ENCODE peak calls at places on chromosomes 16 and 17, in six cellular contexts. L is lower leg skin, C is foreskin fibroblast, B is testis, P is cardiac fibroblast, M is HCT116. R is an unnamed sample.

GRCh38 chr16:9107025-9107970 is 15.9 kb downstream of the HAPSTR1 start:
- DNase-seq in L (no peak), C (peak), B (no peak), P (no peak), M (no peak), R (no peak)

GRCh38 chr17:7238418-7239090 is 703 bp downstream of the PHF23 start:
- DNase-seq in L (no peak), C (peak), B (no peak), P (peak), M (no peak), R (no peak)

GRCh38 chr16:54421220-54421619 is 134.6 kb upstream of the IRX3 start:
- DNase-seq in L (no peak), C (no peak), B (no peak), P (no peak), M (no peak), R (no peak)

GRCh38 chr16:63467513-63467912 is 1431.3 kb upstream of the CDH8 start:
- DNase-seq in L (no peak), C (no peak), B (no peak), P (no peak), M (no peak), R (no peak)

GRCh38 chr16:49129935-49130334 is 151.7 kb downstream of the CBLN1 start:
- DNase-seq in L (no peak), C (no peak), B (no peak), P (no peak), M (no peak), R (no peak)

GRCh38 chr16:19698480-19699465 is 19.3 kb downstream of the KNOP1 start:
- DNase-seq in L (no peak), C (peak), B (no peak), P (peak), M (no peak), R (no peak)

GRCh38 chr16:23710008-23710407 is 3.0 kb downstream of the ERN2 start:
- DNase-seq in L (no peak), C (no peak), B (no peak), P (no peak), M (no peak), R (no peak)

GRCh38 chr16:53732296-53732929 is 28.5 kb downstream of the FTO start:
- DNase-seq in L (no peak), C (no peak), B (no peak), P (no peak), M (no peak), R (peak)

GRCh38 chr16:23702951-23703350 is 10.1 kb downstream of the ERN2 start:
- DNase-seq in L (no peak), C (no peak), B (no peak), P (no peak), M (no peak), R (no peak)

GRCh38 chr17:75853410-75853809 is 1.7 kb downstream of the WBP2 start:
- DNase-seq in L (no peak), C (peak), B (no peak), P (peak), M (no peak), R (no peak)

GRCh38 chr17:32828822-32829221 is 48.1 kb downstream of the MYO1D start:
- DNase-seq in L (no peak), C (no peak), B (no peak), P (no peak), M (no peak), R (no peak)

GRCh38 chr17:71632328-71632727 is 488.5 kb upstream of the SOX9 start:
- DNase-seq in L (no peak), C (peak), B (no peak), P (peak), M (peak), R (no peak)

GRCh38 chr17:1298616-1299015 is 19.2 kb downstream of the TRARG1 start:
- DNase-seq in L (no peak), C (peak), B (no peak), P (no peak), M (no peak), R (no peak)

GRCh38 chr17:12642034-12642433 is 23.7 kb upstream of the MYOCD start:
- DNase-seq in L (no peak), C (no peak), B (no peak), P (no peak), M (no peak), R (no peak)

GRCh38 chr17:57925361-57925990 is 29.7 kb downstream of the CUEDC1 start:
- DNase-seq in L (no peak), C (no peak), B (no peak), P (no peak), M (no peak), R (no peak)

GRCh38 chr16:75392911-75393310 is 40.4 kb downstream of the CFDP1 start:
- DNase-seq in L (no peak), C (peak), B (no peak), P (no peak), M (no peak), R (no peak)

GRCh38 chr16:10619271-10619849 is 39.0 kb upstream of the EMP2 start:
- DNase-seq in L (peak), C (peak), B (peak), P (no peak), M (no peak), R (no peak)

GRCh38 chr17:72497915-72498314 is 377.1 kb downstream of the SOX9 start:
- DNase-seq in L (no peak), C (no peak), B (no peak), P (no peak), M (no peak), R (no peak)

GRCh38 chr16:27999687-28000086 is 63.8 kb downstream of the GSG1L start:
- DNase-seq in L (no peak), C (peak), B (no peak), P (no peak), M (no peak), R (no peak)

GRCh38 chr17:2137342-2138098 is 82.6 kb downstream of the HIC1 start:
- DNase-seq in L (no peak), C (peak), B (no peak), P (peak), M (peak), R (no peak)

GRCh38 chr17:31524926-31525800 is 133.7 kb downstream of the RAB11FIP4 start:
- DNase-seq in L (peak), C (peak), B (peak), P (peak), M (peak), R (peak)

GRCh38 chr17:7556627-7557026 is 1.9 kb upstream of the TNFSF13 start:
- DNase-seq in L (no peak), C (no peak), B (no peak), P (no peak), M (no peak), R (no peak)

GRCh38 chr17:58666858-58667267 is 25.0 kb downstream of the TEX14 start:
- DNase-seq in L (peak), C (peak), B (peak), P (peak), M (peak), R (peak)

GRCh38 chr16:4868573-4868972 is 21.3 kb downstream of the UBN1 start:
- DNase-seq in L (no peak), C (no peak), B (no peak), P (no peak), M (no peak), R (no peak)

GRCh38 chr17:69969897-69970296 is 105.1 kb upstream of the KCNJ16 start:
- DNase-seq in L (no peak), C (no peak), B (no peak), P (no peak), M (no peak), R (no peak)

GRCh38 chr17:38848939-38849563 is 4.5 kb downstream of the RPL23 start:
- DNase-seq in L (no peak), C (no peak), B (no peak), P (no peak), M (no peak), R (no peak)

GRCh38 chr17:45197555-45198334 is 23.9 kb upstream of the FMNL1 start:
- DNase-seq in L (peak), C (peak), B (peak), P (peak), M (peak), R (peak)

GRCh38 chr17:70251704-70252103 is 82.4 kb downstream of the KCNJ2 start:
- DNase-seq in L (no peak), C (no peak), B (no peak), P (peak), M (no peak), R (no peak)

GRCh38 chr17:20852541-20853370 is 190.1 kb downstream of the USP22 start:
- DNase-seq in L (no peak), C (peak), B (peak), P (peak), M (no peak), R (no peak)

GRCh38 chr16:49000594-49000993 is 281.0 kb downstream of the CBLN1 start:
- DNase-seq in L (no peak), C (no peak), B (peak), P (no peak), M (peak), R (no peak)

GRCh38 chr17:75729351-75729750 is 8.1 kb downstream of the ITGB4 start:
- DNase-seq in L (no peak), C (no peak), B (no peak), P (no peak), M (no peak), R (no peak)

GRCh38 chr17:1998426-1998784 is 26.7 kb downstream of the RTN4RL1 start:
- DNase-seq in L (no peak), C (peak), B (no peak), P (no peak), M (no peak), R (no peak)

GRCh38 chr17:43010667-43011308 is 4.2 kb downstream of the IFI35 start:
- DNase-seq in L (no peak), C (no peak), B (no peak), P (no peak), M (peak), R (peak)

GRCh38 chr17:50863221-50863843 is 2.8 kb downstream of the TOB1 start:
- DNase-seq in L (no peak), C (peak), B (peak), P (peak), M (peak), R (no peak)

GRCh38 chr16:87407511-87408112 is 15.5 kb downstream of the MAP1LC3B start:
- DNase-seq in L (peak), C (peak), B (no peak), P (peak), M (peak), R (no peak)

GRCh38 chr17:59469786-59470485 is 95.5 kb upstream of the DHX40 start:
- DNase-seq in L (no peak), C (no peak), B (no peak), P (no peak), M (no peak), R (no peak)

GRCh38 chr16:56267888-56268287 is 76.6 kb downstream of the GNAO1 start:
- DNase-seq in L (no peak), C (no peak), B (no peak), P (no peak), M (no peak), R (no peak)

GRCh38 chr17:58375811-58376210 is 23.8 kb upstream of the SUPT4H1 start:
- DNase-seq in L (no peak), C (no peak), B (no peak), P (no peak), M (no peak), R (no peak)

GRCh38 chr17:56300191-56300590 is 146.9 kb downstream of the ANKFN1 start:
- DNase-seq in L (no peak), C (no peak), B (no peak), P (no peak), M (no peak), R (no peak)

GRCh38 chr17:56309897-56310296 is 156.6 kb downstream of the ANKFN1 start:
- DNase-seq in L (no peak), C (no peak), B (no peak), P (no peak), M (no peak), R (no peak)

GRCh38 chr17:56310780-56311179 is 157.5 kb downstream of the ANKFN1 start:
- DNase-seq in L (no peak), C (no peak), B (no peak), P (no peak), M (no peak), R (no peak)

GRCh38 chr17:56305017-56305416 is 151.7 kb downstream of the ANKFN1 start:
- DNase-seq in L (no peak), C (no peak), B (no peak), P (no peak), M (no peak), R (no peak)
- TF ChIP-seq CTCF in L (no peak), C (no peak), B (no peak), P (no peak), M (no peak), R (no peak)

GRCh38 chr17:63675607-63676539 is 24.1 kb downstream of the LIMD2 start:
- DNase-seq in L (peak), C (peak), B (peak), P (peak), M (peak), R (peak)
- H3K4me3 ChIP-seq in L (no peak), C (no peak), B (no peak), P (no peak), M (peak), R (peak)

GRCh38 chr16:20741555-20742285 is at the start of gene THUMPD1:
- DNase-seq in L (peak), C (peak), B (peak), P (peak), M (peak), R (peak)

GRCh38 chr16:20743591-20743990 is 2.0 kb upstream of the THUMPD1 start:
- DNase-seq in L (no peak), C (no peak), B (no peak), P (no peak), M (no peak), R (peak)

GRCh38 chr16:20744922-20745440 is 3.4 kb upstream of the THUMPD1 start:
- DNase-seq in L (no peak), C (no peak), B (no peak), P (no peak), M (no peak), R (no peak)

GRCh38 chr16:20740901-20741491 is 622 bp downstream of the THUMPD1 start:
- DNase-seq in L (peak), C (peak), B (peak), P (peak), M (peak), R (no peak)

GRCh38 chr16:20740007-20740883 is 1.4 kb downstream of the THUMPD1 start:
- DNase-seq in L (no peak), C (peak), B (no peak), P (peak), M (no peak), R (no peak)
- TF ChIP-seq CTCF in L (no peak), C (peak), B (peak), P (peak), M (peak), R (peak)

GRCh38 chr16:5925850-5926249 is 828.3 kb upstream of the EEF2KMT start:
- DNase-seq in L (no peak), C (no peak), B (no peak), P (no peak), M (no peak), R (no peak)

GRCh38 chr16:5928476-5929055 is 831.0 kb upstream of the EEF2KMT start:
- DNase-seq in L (no peak), C (no peak), B (no peak), P (no peak), M (no peak), R (no peak)
- H3K4me3 ChIP-seq in L (no peak), C (no peak), B (no peak), P (no peak), M (no peak), R (no peak)

GRCh38 chr16:78264642-78265041 is 165.2 kb downstream of the WWOX start:
- DNase-seq in L (no peak), C (no peak), B (no peak), P (no peak), M (no peak), R (no peak)

GRCh38 chr16:78256686-78257375 is 157.4 kb downstream of the WWOX start:
- DNase-seq in L (no peak), C (no peak), B (no peak), P (no peak), M (no peak), R (no peak)

GRCh38 chr16:78258651-78259050 is 159.2 kb downstream of the WWOX start:
- DNase-seq in L (no peak), C (no peak), B (no peak), P (no peak), M (no peak), R (peak)

GRCh38 chr16:78257376-78257728 is 157.9 kb downstream of the WWOX start:
- DNase-seq in L (no peak), C (no peak), B (no peak), P (no peak), M (no peak), R (no peak)

GRCh38 chr16:78259883-78260282 is 160.4 kb downstream of the WWOX start:
- DNase-seq in L (no peak), C (no peak), B (no peak), P (no peak), M (no peak), R (no peak)
- TF ChIP-seq CTCF in L (no peak), C (no peak), B (no peak), P (no peak), M (no peak), R (no peak)

R was measured in LNCaP clone FGC.